ENCODE peak calls at places on chromosomes 16 and 17, in five cellular contexts. One of them, this sample, is unnamed.

GRCh38 chr17:50550661-50551432 is 3.9 kb downstream of the SPATA20 start:
- DNase-seq in head of caudate nucleus: peak
- DNase-seq in HFFc6: peak
- DNase-seq in stomach: peak
- DNase-seq in H1: peak
- DNase-seq in this sample: no peak

GRCh38 chr17:4956493-4957061 is 5.7 kb downstream of the ENO3 start:
- DNase-seq in head of caudate nucleus: no peak
- DNase-seq in HFFc6: no peak
- DNase-seq in stomach: peak
- DNase-seq in H1: peak
- DNase-seq in this sample: no peak

GRCh38 chr16:27401768-27402568 is at the start of gene IL21R:
- DNase-seq in head of caudate nucleus: peak
- DNase-seq in HFFc6: peak
- DNase-seq in stomach: peak
- DNase-seq in H1: no peak
- DNase-seq in this sample: peak

GRCh38 chr17:2693561-2694380 is 17.8 kb downstream of the CLUH start:
- DNase-seq in head of caudate nucleus: no peak
- DNase-seq in HFFc6: no peak
- DNase-seq in stomach: no peak
- DNase-seq in H1: no peak
- DNase-seq in this sample: no peak

GRCh38 chr16:2498531-2499253 is 15.1 kb upstream of the ATP6V0C start:
- DNase-seq in head of caudate nucleus: no peak
- DNase-seq in HFFc6: no peak
- DNase-seq in stomach: peak
- DNase-seq in H1: no peak
- DNase-seq in this sample: no peak

GRCh38 chr17:69084911-69085310 is 24.2 kb upstream of the ABCA9 start:
- DNase-seq in head of caudate nucleus: no peak
- DNase-seq in HFFc6: no peak
- DNase-seq in stomach: no peak
- DNase-seq in H1: peak
- DNase-seq in this sample: no peak

GRCh38 chr17:46205975-46206374 is 12.7 kb upstream of the KANSL1 start:
- DNase-seq in head of caudate nucleus: no peak
- DNase-seq in HFFc6: no peak
- DNase-seq in stomach: no peak
- DNase-seq in H1: no peak
- DNase-seq in this sample: no peak

GRCh38 chr16:81315271-81316175 is 761 bp downstream of the GAN start:
- DNase-seq in head of caudate nucleus: peak
- DNase-seq in HFFc6: peak
- DNase-seq in stomach: peak
- DNase-seq in H1: peak
- DNase-seq in this sample: no peak

GRCh38 chr17:64622931-64623654 is 39.0 kb downstream of the SMURF2 start:
- DNase-seq in head of caudate nucleus: no peak
- DNase-seq in HFFc6: peak
- DNase-seq in stomach: no peak
- DNase-seq in H1: no peak
- DNase-seq in this sample: no peak

GRCh38 chr16:86505185-86505898 is 5.0 kb upstream of the FOXF1 start:
- DNase-seq in head of caudate nucleus: no peak
- DNase-seq in HFFc6: no peak
- DNase-seq in stomach: no peak
- DNase-seq in H1: peak
- DNase-seq in this sample: no peak